ENCODE peak calls at places on chromosomes 5 and 9, in four cellular contexts. I, Y, S and W are unnamed samples.

GRCh38 chr5:6158974-6159863 is 219.1 kb downstream of the MED10 start:
- DNase-seq in Y (no peak), I (no peak), S (no peak), W (no peak)

GRCh38 chr9:30670805-30671562 is 1713.5 kb upstream of the ACO1 start:
- DNase-seq in Y (no peak), I (no peak), S (no peak), W (peak; percentile 30)

GRCh38 chr9:2157277-2158105 is 142.3 kb downstream of the SMARCA2 start:
- DNase-seq in I (peak; percentile 68), Y (peak; percentile 16), S (peak; percentile 58), W (peak; percentile 87)

GRCh38 chr5:168291281-168291960 is at the start of gene WWC1:
- DNase-seq in I (no peak), S (peak; percentile 41), Y (peak; percentile 93), W (peak; percentile 14)

GRCh38 chr5:60633336-60633735 is 66.6 kb downstream of the DEPDC1B start:
- DNase-seq in Y (peak; percentile 64), S (no peak), I (peak; percentile 78), W (no peak)

GRCh38 chr5:43000198-43000840 is 39.8 kb downstream of the ANXA2R start:
- DNase-seq in Y (no peak), S (no peak), I (peak; percentile 66), W (no peak)

GRCh38 chr5:123937230-123937629 is 425.3 kb downstream of the CSNK1G3 start:
- DNase-seq in Y (no peak), S (no peak), I (no peak), W (no peak)

GRCh38 chr5:40236001-40236400 is 443.7 kb upstream of the PTGER4 start:
- DNase-seq in Y (no peak), I (no peak), S (no peak), W (no peak)

GRCh38 chr9:136212345-136212950 is 7.5 kb upstream of the LHX3 start:
- DNase-seq in Y (no peak), I (no peak), S (no peak), W (no peak)
- H3K36me3 ChIP-seq in Y (no peaks in the 10 kb centered on the region), I (peaks cover 71% of the 10 kb centered on the region), S (no peaks in the 10 kb centered on the region), W (peaks cover 74% of the 10 kb centered on the region)

DNA sequence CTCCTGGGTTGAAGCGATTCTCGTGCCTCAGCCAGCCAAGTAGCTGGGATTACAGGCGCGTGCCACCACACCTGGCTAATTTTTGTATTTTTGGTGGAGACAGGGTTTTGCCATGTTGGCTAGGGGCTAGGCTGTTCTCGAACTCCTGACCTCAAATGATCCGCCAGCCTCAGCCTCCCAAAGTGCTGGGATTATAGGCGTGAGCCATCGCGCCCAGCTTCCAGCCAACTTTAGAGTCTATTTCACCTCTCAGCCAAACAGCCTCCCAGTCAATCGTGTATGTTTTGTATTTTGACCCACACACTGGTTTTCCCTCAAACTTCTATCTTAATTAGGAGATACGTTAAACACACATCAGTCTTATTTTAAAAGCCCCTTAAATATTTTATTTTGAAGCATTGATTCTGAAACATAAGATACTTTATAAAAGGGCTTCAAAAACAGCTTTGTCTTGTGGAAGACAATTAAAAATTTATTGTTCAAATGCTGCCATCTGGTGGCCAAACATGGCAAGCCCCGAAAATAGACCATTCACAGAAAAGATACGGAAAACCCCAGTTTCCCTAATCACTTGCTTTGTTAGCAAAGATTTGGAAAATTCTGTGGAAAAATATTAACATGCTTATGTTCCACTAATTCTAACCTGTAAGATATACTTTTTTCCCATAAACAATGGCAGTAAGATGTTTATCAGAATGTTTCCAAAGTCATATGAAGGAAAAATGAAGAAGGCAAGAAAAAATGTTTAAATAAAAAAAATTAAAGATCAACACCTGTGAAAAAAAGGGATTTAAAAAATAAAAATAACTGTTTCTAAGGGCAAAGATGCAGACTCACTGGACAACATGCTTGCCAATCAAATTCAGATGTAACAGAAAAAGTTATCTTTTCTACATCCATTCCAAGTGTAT is 33.1 kb downstream of the APTX start:
- DNase-seq in I (no peak), Y (peak; percentile 18), S (peak; percentile 67), W (peak; percentile 60)
- TF ChIP-seq CTCF in I (peak; percentile 81), Y (peak; percentile 71), S (peak; percentile 70), W (peak; percentile 88)

GRCh38 chr9:134054891-134055811 is 12.7 kb downstream of the BRD3 start:
- DNase-seq in S (peak; percentile 21), I (peak; percentile 62), Y (peak; percentile 87), W (peak; percentile 57)

GRCh38 chr9:134057311-134057665 is 10.5 kb downstream of the BRD3 start:
- DNase-seq in Y (peak; percentile 2), S (no peak), I (peak; percentile 55), W (peak; percentile 44)

GRCh38 chr9:134055981-134056461 is 11.8 kb downstream of the BRD3 start:
- DNase-seq in S (peak; percentile 75), I (peak; percentile 91), Y (peak; percentile 86), W (peak; percentile 96)

GRCh38 chr9:134057751-134058701 is 9.8 kb downstream of the BRD3 start:
- DNase-seq in S (peak; percentile 18), I (peak; percentile 57), Y (peak; percentile 5), W (peak; percentile 51)

GRCh38 chr9:134056483-134057310 is 11.1 kb downstream of the BRD3 start:
- DNase-seq in I (peak; percentile 55), Y (peak; percentile 27), S (peak; percentile 26), W (peak; percentile 62)
- H3K4me1 ChIP-seq in I (peaks cover 36% of the 10 kb centered on the region), Y (peaks cover 58% of the 10 kb centered on the region), S (peaks cover 38% of the 10 kb centered on the region), W (peaks cover 80% of the 10 kb centered on the region)

DNA sequence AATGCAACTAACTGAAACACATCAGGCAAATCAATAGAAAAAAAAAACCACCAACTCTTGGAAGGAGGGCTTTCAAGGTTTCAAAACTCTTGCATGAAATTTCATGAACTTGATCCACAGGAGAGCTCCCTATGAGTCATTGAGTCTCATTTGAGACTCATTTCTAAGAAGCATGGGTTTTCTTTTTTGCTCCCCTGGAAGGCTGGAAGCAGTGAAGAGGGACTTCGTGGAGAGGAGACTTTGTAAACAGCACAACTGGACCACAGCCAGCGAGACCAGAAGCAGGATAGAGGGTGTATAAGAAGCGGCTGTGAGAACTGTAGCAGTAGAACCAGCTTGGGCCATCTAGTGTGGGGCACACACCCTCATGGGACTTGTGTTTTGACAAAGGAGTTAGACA is 41.2 kb upstream of the RAPGEF1 start:
- DNase-seq in Y (no peak), S (no peak), I (no peak), W (no peak)
- H3K36me3 ChIP-seq in Y (no peaks in the 10 kb centered on the region), S (no peaks in the 10 kb centered on the region), I (no peaks in the 10 kb centered on the region), W (no peaks in the 10 kb centered on the region)

GRCh38 chr5:149012350-149012749 is 50.5 kb downstream of the SH3TC2 start:
- DNase-seq in I (no peak), Y (no peak), S (no peak), W (no peak)
- TF ChIP-seq CTCF in I (no peak), Y (no peak), S (no peak), W (no peak)

DNA sequence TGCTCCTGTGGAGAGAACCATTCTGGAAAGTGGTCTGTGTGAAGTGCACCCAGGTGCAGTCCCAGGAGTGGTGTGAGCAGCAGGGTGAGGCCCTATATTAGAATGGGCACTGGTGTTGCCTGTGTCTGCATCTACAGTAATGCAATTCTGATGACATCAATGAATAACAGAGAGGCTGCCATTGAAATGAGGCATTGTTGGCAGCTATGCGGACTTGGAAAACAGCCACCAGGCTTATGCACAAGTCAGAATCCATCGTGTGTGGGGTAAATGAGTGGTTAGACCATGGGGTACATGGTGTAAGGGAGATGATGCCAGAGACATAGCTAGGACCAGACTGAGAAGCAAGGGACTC is 26.6 kb upstream of the CDKN2AIPNL start:
- DNase-seq in I (no peak), S (no peak), Y (no peak), W (peak; percentile 54)
- H3K4me1 ChIP-seq in I (peaks cover 3% of the 10 kb centered on the region), S (peaks cover 12% of the 10 kb centered on the region), Y (peaks cover 16% of the 10 kb centered on the region), W (peaks cover 76% of the 10 kb centered on the region)

DNA sequence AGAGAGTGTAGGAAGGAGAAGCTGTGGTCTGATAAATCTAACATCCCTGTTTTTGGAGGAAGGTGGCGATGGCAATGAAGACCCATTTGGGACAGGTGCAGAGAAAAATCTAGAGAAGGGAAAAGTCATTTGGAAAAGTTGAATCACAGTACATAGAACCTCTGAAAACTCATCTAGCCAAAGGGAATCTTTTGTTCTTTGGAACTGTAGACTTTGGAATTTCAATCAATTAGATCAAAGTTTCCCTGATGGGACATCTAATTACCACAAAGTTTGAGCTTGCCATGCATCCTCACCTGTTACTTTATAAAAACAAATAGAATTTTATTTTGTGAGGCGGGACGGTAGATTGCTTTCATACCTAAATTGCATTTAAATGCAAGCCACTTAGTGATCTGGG is 294.9 kb downstream of the TRPM3 start:
- DNase-seq in Y (no peak), I (no peak), S (no peak), W (no peak)
- H3K36me3 ChIP-seq in Y (no peaks in the 10 kb centered on the region), I (no peaks in the 10 kb centered on the region), S (no peaks in the 10 kb centered on the region), W (no peaks in the 10 kb centered on the region)

GRCh38 chr5:78509884-78510769 is 138.4 kb downstream of the LHFPL2 start:
- DNase-seq in I (peak; percentile 90), S (peak; percentile 57), Y (peak; percentile 77), W (peak; percentile 70)
- TF ChIP-seq CTCF in I (no peak), S (no peak), Y (no peak), W (peak; percentile 23)